ENCODE peak calls at places on chromosome 12, in four cellular contexts. One of them, this sample, is unnamed.

GRCh38 chr12:116975779-116976393 is 65.1 kb downstream of the FBXW8 start:
- DNase-seq in activated gamma-delta T cell treated with Interleukin-2 at 50 U/mL for 16 hours: no peak
- DNase-seq in CD8-positive, alpha-beta memory T cell: no peak
- DNase-seq in RPMI8226: no peak
- DNase-seq in this sample: no peak

GRCh38 chr12:84492381-84492883 is 420.2 kb downstream of the SLC6A15 start:
- DNase-seq in activated gamma-delta T cell treated with Interleukin-2 at 50 U/mL for 16 hours: no peak
- DNase-seq in CD8-positive, alpha-beta memory T cell: no peak
- DNase-seq in RPMI8226: no peak
- DNase-seq in this sample: no peak

GRCh38 chr12:100801335-100801734 is 6.8 kb downstream of the ANO4 start:
- DNase-seq in activated gamma-delta T cell treated with Interleukin-2 at 50 U/mL for 16 hours: no peak
- DNase-seq in CD8-positive, alpha-beta memory T cell: no peak
- DNase-seq in RPMI8226: no peak
- DNase-seq in this sample: no peak

GRCh38 chr12:68771223-68771925 is 25.4 kb downstream of the SLC35E3 start:
- DNase-seq in activated gamma-delta T cell treated with Interleukin-2 at 50 U/mL for 16 hours: no peak
- DNase-seq in CD8-positive, alpha-beta memory T cell: no peak
- DNase-seq in RPMI8226: no peak
- DNase-seq in this sample: no peak

GRCh38 chr12:122413516-122414404 is 8.7 kb downstream of the CLIP1 start:
- DNase-seq in activated gamma-delta T cell treated with Interleukin-2 at 50 U/mL for 16 hours: no peak
- DNase-seq in CD8-positive, alpha-beta memory T cell: no peak
- DNase-seq in RPMI8226: no peak
- DNase-seq in this sample: no peak

GRCh38 chr12:106032141-106032925 is 106.4 kb downstream of the NUAK1 start:
- DNase-seq in activated gamma-delta T cell treated with Interleukin-2 at 50 U/mL for 16 hours: no peak
- DNase-seq in CD8-positive, alpha-beta memory T cell: no peak
- DNase-seq in RPMI8226: no peak
- DNase-seq in this sample: no peak

GRCh38 chr12:4120316-4120920 is 153.1 kb upstream of the CCND2 start:
- DNase-seq in activated gamma-delta T cell treated with Interleukin-2 at 50 U/mL for 16 hours: no peak
- DNase-seq in CD8-positive, alpha-beta memory T cell: no peak
- DNase-seq in RPMI8226: no peak
- DNase-seq in this sample: no peak

GRCh38 chr12:117047810-117048584 is 51.2 kb downstream of the TESC start:
- DNase-seq in activated gamma-delta T cell treated with Interleukin-2 at 50 U/mL for 16 hours: no peak
- DNase-seq in CD8-positive, alpha-beta memory T cell: no peak
- DNase-seq in RPMI8226: no peak
- DNase-seq in this sample: no peak

GRCh38 chr12:108516511-108517275 is 1.6 kb downstream of the FICD start:
- DNase-seq in activated gamma-delta T cell treated with Interleukin-2 at 50 U/mL for 16 hours: no peak
- DNase-seq in CD8-positive, alpha-beta memory T cell: no peak
- DNase-seq in RPMI8226: peak
- DNase-seq in this sample: no peak

GRCh38 chr12:49667319-49668090 is 39.7 kb downstream of the FMNL3 start:
- DNase-seq in activated gamma-delta T cell treated with Interleukin-2 at 50 U/mL for 16 hours: no peak
- DNase-seq in CD8-positive, alpha-beta memory T cell: no peak
- DNase-seq in RPMI8226: no peak
- DNase-seq in this sample: no peak

GRCh38 chr12:126974779-126975178 is 1292.2 kb upstream of the TMEM132C start:
- DNase-seq in activated gamma-delta T cell treated with Interleukin-2 at 50 U/mL for 16 hours: no peak
- DNase-seq in CD8-positive, alpha-beta memory T cell: no peak
- DNase-seq in RPMI8226: peak
- DNase-seq in this sample: no peak

GRCh38 chr12:79822475-79822874 is 112.4 kb downstream of the PPP1R12A start:
- DNase-seq in activated gamma-delta T cell treated with Interleukin-2 at 50 U/mL for 16 hours: no peak
- DNase-seq in CD8-positive, alpha-beta memory T cell: no peak
- DNase-seq in RPMI8226: no peak
- DNase-seq in this sample: no peak

GRCh38 chr12:112806721-112807120 is 15.2 kb downstream of the RPH3A start:
- DNase-seq in activated gamma-delta T cell treated with Interleukin-2 at 50 U/mL for 16 hours: no peak
- DNase-seq in CD8-positive, alpha-beta memory T cell: no peak
- DNase-seq in RPMI8226: no peak
- DNase-seq in this sample: no peak

GRCh38 chr12:25769076-25769945 is 189.2 kb upstream of the RASSF8 start:
- DNase-seq in activated gamma-delta T cell treated with Interleukin-2 at 50 U/mL for 16 hours: no peak
- DNase-seq in CD8-positive, alpha-beta memory T cell: no peak
- DNase-seq in RPMI8226: no peak
- DNase-seq in this sample: no peak

GRCh38 chr12:126038434-126038833 is 973.2 kb downstream of the AACS start:
- DNase-seq in activated gamma-delta T cell treated with Interleukin-2 at 50 U/mL for 16 hours: no peak
- DNase-seq in CD8-positive, alpha-beta memory T cell: no peak
- DNase-seq in RPMI8226: peak
- DNase-seq in this sample: no peak

GRCh38 chr12:71385155-71385554 is 54.4 kb upstream of the LGR5 start:
- DNase-seq in activated gamma-delta T cell treated with Interleukin-2 at 50 U/mL for 16 hours: no peak
- DNase-seq in CD8-positive, alpha-beta memory T cell: no peak
- DNase-seq in RPMI8226: no peak
- DNase-seq in this sample: no peak

GRCh38 chr12:57744194-57744776 is 554 bp upstream of the TSPAN31 start:
- DNase-seq in activated gamma-delta T cell treated with Interleukin-2 at 50 U/mL for 16 hours: peak
- DNase-seq in CD8-positive, alpha-beta memory T cell: peak
- DNase-seq in RPMI8226: peak
- DNase-seq in this sample: peak

GRCh38 chr12:127685476-127686234 is 581.3 kb upstream of the TMEM132C start:
- DNase-seq in activated gamma-delta T cell treated with Interleukin-2 at 50 U/mL for 16 hours: no peak
- DNase-seq in CD8-positive, alpha-beta memory T cell: no peak
- DNase-seq in RPMI8226: no peak
- DNase-seq in this sample: no peak

GRCh38 chr12:107101651-107102050 is 8.3 kb upstream of the CRY1 start:
- DNase-seq in activated gamma-delta T cell treated with Interleukin-2 at 50 U/mL for 16 hours: no peak
- DNase-seq in CD8-positive, alpha-beta memory T cell: no peak
- DNase-seq in RPMI8226: no peak
- DNase-seq in this sample: no peak

GRCh38 chr12:28536088-28536487 is 345.8 kb downstream of the CCDC91 start:
- DNase-seq in activated gamma-delta T cell treated with Interleukin-2 at 50 U/mL for 16 hours: no peak
- DNase-seq in CD8-positive, alpha-beta memory T cell: no peak
- DNase-seq in RPMI8226: no peak
- DNase-seq in this sample: no peak

GRCh38 chr12:78697817-78698415 is 166.7 kb upstream of the SYT1 start:
- DNase-seq in activated gamma-delta T cell treated with Interleukin-2 at 50 U/mL for 16 hours: no peak
- DNase-seq in CD8-positive, alpha-beta memory T cell: no peak
- DNase-seq in RPMI8226: no peak
- DNase-seq in this sample: no peak

GRCh38 chr12:123602651-123603195 is 824 bp downstream of the DDX55 start:
- DNase-seq in activated gamma-delta T cell treated with Interleukin-2 at 50 U/mL for 16 hours: no peak
- DNase-seq in CD8-positive, alpha-beta memory T cell: no peak
- DNase-seq in RPMI8226: peak
- DNase-seq in this sample: no peak

GRCh38 chr12:121784460-121784859 is 9.0 kb downstream of the RHOF start:
- DNase-seq in activated gamma-delta T cell treated with Interleukin-2 at 50 U/mL for 16 hours: no peak
- DNase-seq in CD8-positive, alpha-beta memory T cell: no peak
- DNase-seq in RPMI8226: no peak
- DNase-seq in this sample: no peak

GRCh38 chr12:5478081-5478706 is 46.3 kb downstream of the NTF3 start:
- DNase-seq in activated gamma-delta T cell treated with Interleukin-2 at 50 U/mL for 16 hours: no peak
- DNase-seq in CD8-positive, alpha-beta memory T cell: no peak
- DNase-seq in RPMI8226: no peak
- DNase-seq in this sample: no peak

GRCh38 chr12:130339946-130340345 is 2.3 kb downstream of the PIWIL1 start:
- DNase-seq in activated gamma-delta T cell treated with Interleukin-2 at 50 U/mL for 16 hours: no peak
- DNase-seq in CD8-positive, alpha-beta memory T cell: no peak
- DNase-seq in RPMI8226: peak
- DNase-seq in this sample: no peak

GRCh38 chr12:47903927-47904646 is 707 bp downstream of the VDR start:
- DNase-seq in activated gamma-delta T cell treated with Interleukin-2 at 50 U/mL for 16 hours: peak
- DNase-seq in CD8-positive, alpha-beta memory T cell: peak
- DNase-seq in RPMI8226: peak
- DNase-seq in this sample: peak

GRCh38 chr12:39300799-39301198 is 142.1 kb downstream of the KIF21A start:
- DNase-seq in activated gamma-delta T cell treated with Interleukin-2 at 50 U/mL for 16 hours: no peak
- DNase-seq in CD8-positive, alpha-beta memory T cell: no peak
- DNase-seq in RPMI8226: no peak
- DNase-seq in this sample: no peak

GRCh38 chr12:30106204-30106603 is 322.5 kb upstream of the TMTC1 start:
- DNase-seq in activated gamma-delta T cell treated with Interleukin-2 at 50 U/mL for 16 hours: no peak
- DNase-seq in CD8-positive, alpha-beta memory T cell: no peak
- DNase-seq in RPMI8226: no peak
- DNase-seq in this sample: no peak

GRCh38 chr12:82696543-82696942 is 9.8 kb downstream of the TMTC2 start:
- DNase-seq in activated gamma-delta T cell treated with Interleukin-2 at 50 U/mL for 16 hours: no peak
- DNase-seq in CD8-positive, alpha-beta memory T cell: no peak
- DNase-seq in RPMI8226: no peak
- DNase-seq in this sample: no peak

GRCh38 chr12:122096591-122097149 is 18.1 kb downstream of the MLXIP start:
- DNase-seq in activated gamma-delta T cell treated with Interleukin-2 at 50 U/mL for 16 hours: no peak
- DNase-seq in CD8-positive, alpha-beta memory T cell: no peak
- DNase-seq in RPMI8226: no peak
- DNase-seq in this sample: no peak

GRCh38 chr12:124786065-124786964 is 77.3 kb downstream of the SCARB1 start:
- DNase-seq in activated gamma-delta T cell treated with Interleukin-2 at 50 U/mL for 16 hours: no peak
- DNase-seq in CD8-positive, alpha-beta memory T cell: no peak
- DNase-seq in RPMI8226: no peak
- DNase-seq in this sample: no peak

GRCh38 chr12:54463034-54463433 is 10.4 kb downstream of the GTSF1 start:
- DNase-seq in activated gamma-delta T cell treated with Interleukin-2 at 50 U/mL for 16 hours: no peak
- DNase-seq in CD8-positive, alpha-beta memory T cell: no peak
- DNase-seq in RPMI8226: no peak
- DNase-seq in this sample: no peak

GRCh38 chr12:78403681-78404080 is 460.9 kb upstream of the SYT1 start:
- DNase-seq in activated gamma-delta T cell treated with Interleukin-2 at 50 U/mL for 16 hours: no peak
- DNase-seq in CD8-positive, alpha-beta memory T cell: no peak
- DNase-seq in RPMI8226: no peak
- DNase-seq in this sample: no peak